ENCODE peak calls at places on chromosomes 3 and 15, in five cellular contexts. N is Peyer's patch, F is A549, Q is tibial nerve, D is ovary. L is an unnamed sample.

GRCh38 chr3:15404767-15405166 is 22.6 kb downstream of the METTL6 start:
- DNase-seq in N (no peak), F (no peak), Q (no peak), D (no peak), L (no peak)

GRCh38 chr15:71333839-71334238 is 218.6 kb downstream of the THSD4 start:
- DNase-seq in N (no peak), F (no peak), Q (no peak), D (no peak), L (no peak)

GRCh38 chr15:85741021-85741421 is 53.7 kb downstream of the KLHL25 start:
- DNase-seq in N (no peak), F (no peak), Q (no peak), D (no peak), L (no peak)

GRCh38 chr3:66797916-66798560 is 200.1 kb upstream of the KBTBD8 start:
- DNase-seq in N (no peak), F (no peak), Q (peak), D (peak), L (no peak)

GRCh38 chr3:43304126-43304525 is 17.8 kb downstream of the SNRK start:
- DNase-seq in N (no peak), F (no peak), Q (no peak), D (no peak), L (no peak)

GRCh38 chr3:3119393-3119851 is 7.3 kb upstream of the TRNT1 start:
- DNase-seq in N (no peak), F (no peak), Q (no peak), D (no peak), L (no peak)

GRCh38 chr15:49621327-49622210 is 721 bp downstream of the DTWD1 start:
- DNase-seq in N (no peak), F (peak), Q (no peak), D (no peak), L (no peak)

GRCh38 chr3:277873-278272 is 81.3 kb downstream of the CHL1 start:
- DNase-seq in N (peak), F (no peak), Q (no peak), D (no peak), L (no peak)

GRCh38 chr3:32018723-32019564 is 37.4 kb downstream of the ZNF860 start:
- DNase-seq in N (no peak), F (peak), Q (peak), D (no peak), L (peak)

GRCh38 chr3:16928386-16929132 is 43.8 kb downstream of the PLCL2 start:
- DNase-seq in N (no peak), F (no peak), Q (no peak), D (no peak), L (no peak)
- TF ChIP-seq POLR2A in N (no peak), F (no peak), Q (no peak), D (no peak), L (no peak)

DNA sequence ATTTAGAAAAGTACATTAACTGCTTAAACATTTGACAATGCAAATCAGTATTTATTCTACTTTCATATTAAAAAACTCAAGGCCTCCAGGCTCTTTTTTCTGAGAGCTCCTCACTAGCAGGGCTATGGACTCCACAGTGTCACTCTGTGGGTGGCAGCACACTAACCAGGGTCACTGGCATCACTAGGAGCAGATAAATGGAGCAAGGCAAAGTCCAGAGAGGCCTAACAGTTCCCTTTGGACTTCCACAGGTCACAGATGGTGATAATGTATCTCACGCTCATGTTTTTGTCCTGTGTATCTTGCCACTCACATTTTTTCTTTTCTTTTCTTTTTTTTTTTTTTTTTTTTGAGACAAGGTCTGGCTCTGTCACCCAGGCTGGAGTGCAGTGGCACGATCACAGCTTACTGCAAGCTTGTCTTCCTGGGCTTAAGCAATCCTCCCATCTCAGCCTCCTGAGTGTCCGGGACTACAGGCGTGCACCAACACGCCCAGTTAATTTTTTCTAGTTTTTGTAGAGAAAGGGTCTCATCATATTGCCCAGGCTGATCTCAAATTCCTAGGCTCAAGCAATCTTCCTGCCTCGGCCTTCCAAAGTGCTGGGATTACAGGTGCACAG is 7.8 kb downstream of the SPG21 start:
- DNase-seq in N (no peak), F (no peak), Q (no peak), D (no peak), L (no peak)
- TF ChIP-seq POLR2A in N (no peak), F (no peak), Q (no peak), D (no peak), L (no peak)

GRCh38 chr3:53773330-53773583 is 73.0 kb downstream of the CHDH start:
- DNase-seq in N (no peak), F (no peak), Q (no peak), D (no peak), L (no peak)

GRCh38 chr3:53772562-53773329 is 73.5 kb downstream of the CHDH start:
- DNase-seq in N (no peak), F (no peak), Q (no peak), D (no peak), L (no peak)

GRCh38 chr3:53774414-53774813 is 71.8 kb downstream of the CHDH start:
- DNase-seq in N (no peak), F (no peak), Q (no peak), D (no peak), L (no peak)

GRCh38 chr3:53775018-53775417 is 71.2 kb downstream of the CHDH start:
- DNase-seq in N (no peak), F (no peak), Q (no peak), D (no peak), L (no peak)

GRCh38 chr3:53773586-53774368 is 72.4 kb downstream of the CHDH start:
- DNase-seq in N (no peak), F (no peak), Q (peak), D (peak), L (peak)
- TF ChIP-seq POLR2A in N (no peak), F (no peak), Q (no peak), D (no peak), L (no peak)

GRCh38 chr3:119294402-119294888 is 262 bp downstream of the ARHGAP31 start:
- DNase-seq in N (peak), F (peak), Q (peak), D (peak), L (peak)
- TF ChIP-seq POLR2A in N (no peak), F (no peak), Q (no peak), D (no peak), L (no peak)

GRCh38 chr3:126523745-126524428 is at the start of gene CHST13:
- DNase-seq in N (no peak), F (peak), Q (no peak), D (no peak), L (no peak)
- TF ChIP-seq POLR2A in N (peak), F (no peak), Q (no peak), D (no peak), L (no peak)

GRCh38 chr3:44734646-44735168 is 5.3 kb downstream of the ZNF501 start:
- DNase-seq in N (no peak), F (no peak), Q (no peak), D (no peak), L (no peak)

DNA sequence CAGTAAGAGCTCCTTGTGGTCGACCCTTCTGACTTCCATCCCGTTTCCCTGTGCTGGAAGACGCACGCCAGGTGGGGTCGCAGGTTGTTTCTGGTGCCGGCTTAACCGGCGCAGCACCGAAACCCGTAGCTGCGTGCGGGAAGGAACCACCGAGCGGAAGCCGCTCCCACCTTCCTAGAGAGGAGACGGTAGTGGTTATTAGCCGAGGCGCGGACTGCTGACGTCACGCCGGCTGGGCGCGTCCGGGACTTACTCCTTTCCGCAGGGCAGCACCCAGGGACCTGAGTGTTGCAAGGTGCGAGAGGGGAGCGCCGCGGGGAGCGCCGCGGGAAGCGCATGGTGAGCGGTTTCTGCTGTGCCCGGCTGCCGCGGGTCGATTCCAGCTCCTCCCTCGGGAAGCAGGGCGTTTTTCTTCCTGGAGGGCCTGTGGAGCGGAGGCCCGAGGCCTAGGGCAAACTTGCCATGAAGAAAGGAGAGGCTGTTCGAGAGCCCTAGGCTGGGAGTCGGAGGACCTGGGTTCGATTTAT is at the start of gene ZNF501:
- DNase-seq in N (peak), F (no peak), Q (peak), D (peak), L (peak)
- TF ChIP-seq POLR2A in N (peak), F (no peak), Q (no peak), D (peak), L (peak)

GRCh38 chr15:75042730-75043508 is 19.5 kb downstream of the PPCDC start:
- DNase-seq in N (peak), F (peak), Q (peak), D (peak), L (no peak)
- TF ChIP-seq POLR2A in N (peak), F (no peak), Q (no peak), D (no peak), L (peak)

L was measured in prostate gland.